ENCODE peak calls at places on chromosomes 16 and 17, in six cellular contexts. V is GM12892, E is EL, P is pancreas, T is HCT116, N is RWPE1. R is an unnamed sample.

GRCh38 chr16:85422124-85422373 is 191.1 kb upstream of the GSE1 start:
- DNase-seq in V (no peak), E (no peak), P (no peak), T (no peak), N (no peak), R (no peak)

GRCh38 chr16:87982491-87983415 is 31.5 kb downstream of the BANP start:
- DNase-seq in V (no peak), E (no peak), P (no peak), T (no peak), N (no peak), R (no peak)

GRCh38 chr16:76428858-76429257 is 151.7 kb downstream of the CNTNAP4 start:
- DNase-seq in V (no peak), E (no peak), P (no peak), T (no peak), N (no peak), R (no peak)

GRCh38 chr16:88936008-88936912 is 40.7 kb downstream of the CBFA2T3 start:
- DNase-seq in V (peak; percentile 68), E (no peak), P (peak; percentile 69), T (no peak), N (no peak), R (no peak)

GRCh38 chr17:1002771-1003555 is 6.0 kb downstream of the TIMM22 start:
- DNase-seq in V (no peak), E (peak; percentile 60), P (peak; percentile 36), T (no peak), N (no peak), R (no peak)

GRCh38 chr17:74851612-74852236 is 8.0 kb downstream of the GRIN2C start:
- DNase-seq in V (no peak), E (no peak), P (no peak), T (no peak), N (no peak), R (no peak)

GRCh38 chr16:15854906-15855703 is 1.7 kb downstream of the MYH11 start:
- DNase-seq in V (no peak), E (no peak), P (no peak), T (no peak), N (no peak), R (no peak)

GRCh38 chr17:3754458-3755334 is 31.0 kb downstream of the HASPIN start:
- DNase-seq in V (peak; percentile 82), E (no peak), P (peak; percentile 100), T (peak; percentile 95), N (peak; percentile 95), R (peak; percentile 78)

GRCh38 chr16:4263504-4264436 is 9.1 kb downstream of the TFAP4 start:
- DNase-seq in V (no peak), E (peak; percentile 78), P (peak; percentile 80), T (peak; percentile 12), N (peak; percentile 30), R (no peak)

GRCh38 chr16:68284847-68285246 is 20.5 kb downstream of the SLC7A6 start:
- DNase-seq in V (no peak), E (no peak), P (no peak), T (no peak), N (no peak), R (no peak)

GRCh38 chr17:78416791-78417530 is 38.5 kb downstream of the PGS1 start:
- DNase-seq in V (no peak), E (no peak), P (no peak), T (no peak), N (no peak), R (no peak)

GRCh38 chr16:58243528-58244004 is 45.7 kb upstream of the CSNK2A2 start:
- DNase-seq in V (peak; percentile 31), E (no peak), P (no peak), T (no peak), N (peak; percentile 46), R (no peak)

GRCh38 chr17:13476722-13477121 is 125.0 kb downstream of the HS3ST3A1 start:
- DNase-seq in V (no peak), E (no peak), P (no peak), T (no peak), N (no peak), R (no peak)

GRCh38 chr17:81161536-81161935 is 3.8 kb upstream of the PVALEF start:
- DNase-seq in V (no peak), E (no peak), P (peak; percentile 78), T (no peak), N (no peak), R (no peak)

R was measured in CD8-positive, alpha-beta memory T cell.